ENCODE peak calls at places on chromosomes 1 and 21, in ten cellular contexts. H, J, T, Q, W, S, O, G, Z and L are unnamed samples.

GRCh38 chr21:28111151-28111619 is 881.5 kb downstream of the LTN1 start:
- DNase-seq in H (peak; percentile 39), J (no peak), T (peak; percentile 83), Q (no peak), W (peak; percentile 84), S (peak; percentile 62), O (no peak), G (peak; percentile 40), Z (no peak), L (peak; percentile 59)

GRCh38 chr1:40014812-40015594 is 25.5 kb upstream of the CAP1 start:
- DNase-seq in H (no peak), J (no peak), T (peak; percentile 92), Q (no peak), W (peak; percentile 95), S (no peak), O (no peak), G (no peak), Z (no peak), L (no peak)

GRCh38 chr1:210587547-210587946 is 258.8 kb downstream of the HHAT start:
- DNase-seq in H (no peak), J (no peak), T (peak; percentile 76), Q (no peak), W (peak; percentile 82), S (peak; percentile 49), O (no peak), G (peak; percentile 50), Z (no peak), L (no peak)

GRCh38 chr1:91885716-91886506 is at the start of gene TGFBR3:
- DNase-seq in H (peak; percentile 86), J (peak; percentile 96), T (peak; percentile 82), Q (peak; percentile 90), W (peak; percentile 90), S (peak; percentile 92), O (peak; percentile 89), G (peak; percentile 92), Z (peak; percentile 57), L (peak; percentile 95)

GRCh38 chr21:42421018-42421793 is 17.5 kb downstream of the UBASH3A start:
- DNase-seq in H (peak; percentile 7), J (no peak), T (no peak), Q (no peak), W (no peak), S (no peak), O (no peak), G (no peak), Z (no peak), L (no peak)

GRCh38 chr1:62689524-62689923 is 1.3 kb upstream of the DOCK7 start:
- DNase-seq in H (no peak), J (no peak), T (peak; percentile 73), Q (no peak), W (peak; percentile 80), S (peak; percentile 22), O (no peak), G (no peak), Z (no peak), L (no peak)

GRCh38 chr1:906532-907420 is 16.9 kb upstream of the SAMD11 start:
- DNase-seq in H (peak; percentile 75), J (peak; percentile 51), T (peak; percentile 47), Q (peak; percentile 11), W (peak; percentile 70), S (peak; percentile 48), O (peak; percentile 66), G (peak; percentile 75), Z (no peak), L (peak; percentile 71)

GRCh38 chr1:101781437-101781836 is 215.3 kb downstream of the OLFM3 start:
- DNase-seq in H (no peak), J (no peak), T (peak; percentile 2), Q (peak; percentile 7), W (peak; percentile 15), S (peak; percentile 38), O (no peak), G (peak; percentile 32), Z (no peak), L (no peak)

GRCh38 chr21:45528981-45529784 is 13.1 kb downstream of the SLC19A1 start:
- DNase-seq in H (peak; percentile 5), J (peak; percentile 53), T (no peak), Q (no peak), W (no peak), S (no peak), O (peak; percentile 55), G (peak; percentile 25), Z (no peak), L (peak; percentile 60)

GRCh38 chr1:5513179-5513578 is 479.0 kb downstream of the NPHP4 start:
- DNase-seq in H (no peak), J (no peak), T (no peak), Q (no peak), W (no peak), S (no peak), O (no peak), G (no peak), Z (no peak), L (no peak)

GRCh38 chr21:34826818-34827217 is 158.0 kb downstream of the CLIC6 start:
- DNase-seq in H (no peak), J (no peak), T (no peak), Q (no peak), W (no peak), S (no peak), O (no peak), G (no peak), Z (no peak), L (no peak)

GRCh38 chr1:28313710-28314510 is 14.9 kb upstream of the MED18 start:
- DNase-seq in H (peak; percentile 52), J (peak; percentile 97), T (peak; percentile 28), Q (no peak), W (peak; percentile 47), S (no peak), O (peak; percentile 86), G (peak; percentile 82), Z (no peak), L (peak; percentile 69)

GRCh38 chr1:228368801-228369607 is 37.6 kb downstream of the TRIM11 start:
- DNase-seq in H (no peak), J (peak; percentile 53), T (no peak), Q (no peak), W (no peak), S (peak; percentile 97), O (peak; percentile 41), G (peak; percentile 30), Z (no peak), L (peak; percentile 74)

GRCh38 chr1:183548136-183548535 is 42.1 kb downstream of the NCF2 start:
- DNase-seq in H (no peak), J (no peak), T (no peak), Q (peak; percentile 65), W (no peak), S (no peak), O (no peak), G (no peak), Z (no peak), L (no peak)

GRCh38 chr1:26197813-26198212 is 7.4 kb downstream of the CATSPER4 start:
- DNase-seq in H (no peak), J (no peak), T (no peak), Q (no peak), W (no peak), S (no peak), O (no peak), G (no peak), Z (no peak), L (no peak)
- TF ChIP-seq CTCF in H (no peak), J (no peak), T (no peak), Q (no peak), W (no peak), S (no peak), O (no peak), G (no peak), Z (no peak), L (no peak)

DNA sequence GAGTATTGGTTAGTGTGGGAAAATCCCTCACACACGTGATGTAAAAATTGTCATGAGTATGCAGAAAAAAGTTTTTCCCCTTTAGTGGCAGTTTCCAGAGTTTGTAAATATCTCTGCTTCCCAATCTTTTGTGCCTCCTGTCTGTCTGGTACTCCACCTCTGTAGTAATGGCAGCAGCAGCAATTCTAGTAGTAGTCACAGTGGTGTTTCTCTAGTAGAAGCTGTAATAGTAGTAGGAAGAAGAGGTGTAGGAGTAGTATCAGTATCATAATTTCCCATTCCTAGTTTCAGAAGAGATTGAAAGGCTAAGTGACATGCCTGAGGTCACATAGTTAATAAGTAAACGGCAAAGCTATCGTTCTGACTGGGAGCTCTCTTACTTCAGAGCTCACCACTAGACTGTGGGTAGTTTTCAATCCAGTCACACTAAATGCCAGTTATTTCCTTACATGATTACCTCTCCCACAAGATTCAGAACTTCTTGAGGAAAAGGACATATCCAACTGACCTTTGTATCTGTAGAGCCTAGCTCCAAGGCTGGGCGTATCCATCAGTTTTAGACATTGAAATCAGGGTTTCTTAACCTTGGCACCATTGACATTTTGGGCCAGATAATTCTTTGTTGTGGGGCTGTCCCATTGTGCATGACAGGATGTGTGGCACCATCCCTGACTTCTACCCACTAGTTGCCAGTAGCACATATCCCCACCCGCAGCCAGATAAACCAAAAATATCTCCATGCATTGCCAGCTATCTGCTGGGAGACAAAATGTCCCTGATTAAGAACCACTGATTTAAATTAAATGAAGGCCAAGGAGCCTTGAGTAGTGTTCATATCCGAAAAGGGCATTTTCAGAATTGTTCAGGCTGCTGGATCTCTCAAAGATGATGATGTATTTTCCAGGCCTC is 135.9 kb downstream of the FGGY start:
- DNase-seq in H (no peak), J (no peak), T (no peak), Q (no peak), W (no peak), S (no peak), O (no peak), G (no peak), Z (no peak), L (no peak)
- H3K27ac ChIP-seq in H (no peak overlapping the region), J (peak overlapping the region; percentile 92), T (no peak overlapping the region), Q (no peak overlapping the region), W (no peak overlapping the region), S (no peak overlapping the region), O (no peak overlapping the region), G (peak overlapping the region; percentile 10), Z (no peak overlapping the region), L (peak overlapping the region; percentile 36)

DNA sequence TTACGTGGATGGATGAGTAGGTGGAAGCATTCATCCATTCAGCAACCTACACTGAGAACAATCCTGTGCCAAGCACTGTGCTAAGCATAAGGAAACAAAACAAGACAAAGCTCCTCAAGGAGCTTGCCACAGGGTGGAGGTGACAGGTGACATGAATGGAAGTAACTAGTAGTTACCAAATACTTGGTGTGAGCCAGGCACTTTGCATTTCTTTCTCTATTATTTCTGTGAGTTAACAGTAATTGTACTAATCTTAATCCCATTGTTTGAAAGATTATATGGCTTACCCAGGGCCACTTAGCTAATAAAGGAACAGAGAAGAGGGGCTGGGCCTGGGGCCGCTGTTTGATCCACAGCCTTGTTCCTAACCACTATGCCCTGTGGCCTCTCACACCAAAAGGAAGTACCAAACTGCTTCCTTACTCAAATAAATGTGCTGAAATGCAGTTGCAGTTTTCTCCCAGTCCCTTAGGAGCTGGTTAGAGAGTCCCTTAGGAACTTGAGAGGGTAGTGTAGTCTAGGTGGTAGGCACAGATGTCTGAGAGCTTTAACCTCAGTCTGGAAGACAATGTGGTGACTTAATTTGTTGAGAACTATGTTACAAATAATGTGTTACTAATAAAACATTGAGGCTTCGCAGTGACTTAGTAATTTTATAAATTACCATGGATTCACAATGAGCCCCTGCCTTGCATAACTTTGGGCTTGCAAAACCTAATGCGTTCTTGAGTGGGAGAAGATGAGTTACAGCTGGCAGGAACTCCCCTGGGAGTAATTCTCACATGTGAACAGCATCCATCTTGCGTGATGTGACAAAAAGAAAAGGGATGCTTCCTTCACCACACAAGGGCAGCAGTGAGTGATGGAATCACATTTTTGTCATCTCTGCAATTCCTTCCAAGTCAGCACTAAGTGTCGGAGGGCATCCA is 69.8 kb downstream of the MPZL1 start:
- DNase-seq in H (peak; percentile 36), J (no peak), T (peak; percentile 87), Q (peak; percentile 56), W (peak; percentile 87), S (no peak), O (no peak), G (no peak), Z (no peak), L (peak; percentile 78)
- TF ChIP-seq CTCF in H (no peak), J (no peak), T (no peak), Q (no peak), W (peak; percentile 10), S (no peak), O (no peak), G (no peak), Z (no peak), L (no peak)

GRCh38 chr1:211762206-211762605 is 68.4 kb downstream of the LPGAT1 start:
- DNase-seq in H (no peak), J (no peak), T (no peak), Q (no peak), W (no peak), S (no peak), O (no peak), G (no peak), Z (no peak), L (no peak)
- H3K27ac ChIP-seq in H (no peak overlapping the region), J (no peak overlapping the region), T (no peak overlapping the region), Q (no peak overlapping the region), W (no peak overlapping the region), S (peak overlapping the region; percentile 79), O (no peak overlapping the region), G (no peak overlapping the region), Z (no peak overlapping the region), L (no peak overlapping the region)